ENCODE peak calls at places on chromosome 20, in seven cellular contexts. One of them, this sample, is unnamed.

GRCh38 chr20:36120241-36120640 is 34.3 kb upstream of the EPB41L1 start:
- DNase-seq in activated T-cell treated with anti-CD3 and anti-CD28 coated beads, Interleukin-2, amount 50 U/mL, for 1 hour: no peak
- DNase-seq in upper lobe of right lung: no peak
- DNase-seq in HS-5: no peak
- DNase-seq in uterus: no peak
- DNase-seq in skeletal muscle cell: no peak
- DNase-seq in GM13977: no peak
- DNase-seq in this sample: no peak

GRCh38 chr20:16974080-16974854 is 226.1 kb downstream of the OTOR start:
- DNase-seq in activated T-cell treated with anti-CD3 and anti-CD28 coated beads, Interleukin-2, amount 50 U/mL, for 1 hour: no peak
- DNase-seq in upper lobe of right lung: no peak
- DNase-seq in HS-5: no peak
- DNase-seq in uterus: no peak
- DNase-seq in skeletal muscle cell: no peak
- DNase-seq in GM13977: no peak
- DNase-seq in this sample: no peak

GRCh38 chr20:59560588-59561227 is 43.6 kb upstream of the PHACTR3 start:
- DNase-seq in activated T-cell treated with anti-CD3 and anti-CD28 coated beads, Interleukin-2, amount 50 U/mL, for 1 hour: no peak
- DNase-seq in upper lobe of right lung: no peak
- DNase-seq in HS-5: no peak
- DNase-seq in uterus: no peak
- DNase-seq in skeletal muscle cell: no peak
- DNase-seq in GM13977: peak
- DNase-seq in this sample: peak

GRCh38 chr20:21509597-21510331 is 4.1 kb downstream of the NKX2-2 start:
- DNase-seq in activated T-cell treated with anti-CD3 and anti-CD28 coated beads, Interleukin-2, amount 50 U/mL, for 1 hour: peak
- DNase-seq in upper lobe of right lung: no peak
- DNase-seq in HS-5: no peak
- DNase-seq in uterus: no peak
- DNase-seq in skeletal muscle cell: no peak
- DNase-seq in GM13977: peak
- DNase-seq in this sample: no peak

GRCh38 chr20:43416591-43417228 is 41.0 kb upstream of the SRSF6 start:
- DNase-seq in activated T-cell treated with anti-CD3 and anti-CD28 coated beads, Interleukin-2, amount 50 U/mL, for 1 hour: no peak
- DNase-seq in upper lobe of right lung: no peak
- DNase-seq in HS-5: no peak
- DNase-seq in uterus: no peak
- DNase-seq in skeletal muscle cell: no peak
- DNase-seq in GM13977: no peak
- DNase-seq in this sample: peak

GRCh38 chr20:61430228-61430624 is 178.2 kb downstream of the CDH4 start:
- DNase-seq in activated T-cell treated with anti-CD3 and anti-CD28 coated beads, Interleukin-2, amount 50 U/mL, for 1 hour: no peak
- DNase-seq in upper lobe of right lung: peak
- DNase-seq in HS-5: no peak
- DNase-seq in uterus: no peak
- DNase-seq in skeletal muscle cell: no peak
- DNase-seq in GM13977: no peak
- DNase-seq in this sample: no peak

GRCh38 chr20:20711413-20711812 is 1.0 kb downstream of the RALGAPA2 start:
- DNase-seq in activated T-cell treated with anti-CD3 and anti-CD28 coated beads, Interleukin-2, amount 50 U/mL, for 1 hour: peak
- DNase-seq in upper lobe of right lung: no peak
- DNase-seq in HS-5: no peak
- DNase-seq in uterus: no peak
- DNase-seq in skeletal muscle cell: no peak
- DNase-seq in GM13977: peak
- DNase-seq in this sample: no peak

GRCh38 chr20:51060301-51060700 is 37.4 kb upstream of the KCNG1 start:
- DNase-seq in activated T-cell treated with anti-CD3 and anti-CD28 coated beads, Interleukin-2, amount 50 U/mL, for 1 hour: no peak
- DNase-seq in upper lobe of right lung: no peak
- DNase-seq in HS-5: no peak
- DNase-seq in uterus: no peak
- DNase-seq in skeletal muscle cell: no peak
- DNase-seq in GM13977: no peak
- DNase-seq in this sample: no peak

GRCh38 chr20:54475334-54476287 is at the start of gene DOK5:
- DNase-seq in activated T-cell treated with anti-CD3 and anti-CD28 coated beads, Interleukin-2, amount 50 U/mL, for 1 hour: no peak
- DNase-seq in upper lobe of right lung: no peak
- DNase-seq in HS-5: peak
- DNase-seq in uterus: peak
- DNase-seq in skeletal muscle cell: no peak
- DNase-seq in GM13977: no peak
- DNase-seq in this sample: no peak

GRCh38 chr20:20664795-20665194 is 47.6 kb downstream of the RALGAPA2 start:
- DNase-seq in activated T-cell treated with anti-CD3 and anti-CD28 coated beads, Interleukin-2, amount 50 U/mL, for 1 hour: no peak
- DNase-seq in upper lobe of right lung: no peak
- DNase-seq in HS-5: no peak
- DNase-seq in uterus: no peak
- DNase-seq in skeletal muscle cell: no peak
- DNase-seq in GM13977: peak
- DNase-seq in this sample: no peak

GRCh38 chr20:46964299-46965123 is 69.9 kb downstream of the EYA2 start:
- DNase-seq in activated T-cell treated with anti-CD3 and anti-CD28 coated beads, Interleukin-2, amount 50 U/mL, for 1 hour: no peak
- DNase-seq in upper lobe of right lung: no peak
- DNase-seq in HS-5: no peak
- DNase-seq in uterus: no peak
- DNase-seq in skeletal muscle cell: no peak
- DNase-seq in GM13977: no peak
- DNase-seq in this sample: no peak

GRCh38 chr20:5168582-5169396 is 42.0 kb downstream of the CDS2 start:
- DNase-seq in activated T-cell treated with anti-CD3 and anti-CD28 coated beads, Interleukin-2, amount 50 U/mL, for 1 hour: no peak
- DNase-seq in upper lobe of right lung: no peak
- DNase-seq in HS-5: no peak
- DNase-seq in uterus: no peak
- DNase-seq in skeletal muscle cell: peak
- DNase-seq in GM13977: no peak
- DNase-seq in this sample: no peak

GRCh38 chr20:53857723-53858236 is 212.6 kb downstream of the BCAS1 start:
- DNase-seq in activated T-cell treated with anti-CD3 and anti-CD28 coated beads, Interleukin-2, amount 50 U/mL, for 1 hour: no peak
- DNase-seq in upper lobe of right lung: no peak
- DNase-seq in HS-5: no peak
- DNase-seq in uterus: no peak
- DNase-seq in skeletal muscle cell: no peak
- DNase-seq in GM13977: no peak
- DNase-seq in this sample: no peak

GRCh38 chr20:3674447-3674846 is 7.4 kb downstream of the ADAM33 start:
- DNase-seq in activated T-cell treated with anti-CD3 and anti-CD28 coated beads, Interleukin-2, amount 50 U/mL, for 1 hour: no peak
- DNase-seq in upper lobe of right lung: no peak
- DNase-seq in HS-5: no peak
- DNase-seq in uterus: no peak
- DNase-seq in skeletal muscle cell: no peak
- DNase-seq in GM13977: no peak
- DNase-seq in this sample: no peak

GRCh38 chr20:56018750-56019149 is 13.4 kb upstream of the CBLN4 start:
- DNase-seq in activated T-cell treated with anti-CD3 and anti-CD28 coated beads, Interleukin-2, amount 50 U/mL, for 1 hour: no peak
- DNase-seq in upper lobe of right lung: no peak
- DNase-seq in HS-5: no peak
- DNase-seq in uterus: no peak
- DNase-seq in skeletal muscle cell: no peak
- DNase-seq in GM13977: no peak
- DNase-seq in this sample: no peak

GRCh38 chr20:62878244-62879030 is 16.8 kb upstream of the TCFL5 start:
- DNase-seq in activated T-cell treated with anti-CD3 and anti-CD28 coated beads, Interleukin-2, amount 50 U/mL, for 1 hour: no peak
- DNase-seq in upper lobe of right lung: no peak
- DNase-seq in HS-5: no peak
- DNase-seq in uterus: no peak
- DNase-seq in skeletal muscle cell: no peak
- DNase-seq in GM13977: no peak
- DNase-seq in this sample: no peak

GRCh38 chr20:51432875-51433274 is 109.6 kb downstream of the NFATC2 start:
- DNase-seq in activated T-cell treated with anti-CD3 and anti-CD28 coated beads, Interleukin-2, amount 50 U/mL, for 1 hour: no peak
- DNase-seq in upper lobe of right lung: no peak
- DNase-seq in HS-5: no peak
- DNase-seq in uterus: no peak
- DNase-seq in skeletal muscle cell: no peak
- DNase-seq in GM13977: no peak
- DNase-seq in this sample: no peak

GRCh38 chr20:20373046-20373706 is 5.3 kb downstream of the INSM1 start:
- DNase-seq in activated T-cell treated with anti-CD3 and anti-CD28 coated beads, Interleukin-2, amount 50 U/mL, for 1 hour: no peak
- DNase-seq in upper lobe of right lung: no peak
- DNase-seq in HS-5: no peak
- DNase-seq in uterus: no peak
- DNase-seq in skeletal muscle cell: peak
- DNase-seq in GM13977: no peak
- DNase-seq in this sample: no peak

This sample was measured in mesenteric fat pad.